ENCODE peak calls at places on chromosome 1, in ten cellular contexts. P is GM13976, R is LNCaP clone FGC, Y is NCI-H1694, A is T47D, T is iris pigment epithelial cell, O is T follicular helper cell, H is nephron progenitor cell, C is dorsolateral prefrontal cortex, F is thoracic aorta. M is an unnamed sample.

GRCh38 chr1:23483327-23484252 is at the start of gene ASAP3:
- DNase-seq in P (peak), R (no peak), Y (no peak), A (no peak), T (peak), O (peak), H (peak), C (no peak), F (no peak), M (peak)

GRCh38 chr1:107449326-107449725 is 308.5 kb downstream of the NTNG1 start:
- DNase-seq in P (no peak), R (no peak), Y (no peak), A (no peak), T (no peak), O (no peak), H (no peak), C (no peak), F (no peak), M (no peak)

GRCh38 chr1:41414291-41414690 is 53.1 kb downstream of the FOXO6 start:
- DNase-seq in P (no peak), R (no peak), Y (no peak), A (no peak), T (no peak), O (no peak), H (no peak), C (no peak), F (no peak), M (no peak)

GRCh38 chr1:115428676-115429075 is 90.6 kb upstream of the NGF start:
- DNase-seq in P (no peak), R (no peak), Y (no peak), A (no peak), T (no peak), O (no peak), H (no peak), C (no peak), F (no peak), M (peak)

GRCh38 chr1:181583598-181583997 is 100.3 kb downstream of the CACNA1E start:
- DNase-seq in P (no peak), R (peak), Y (no peak), A (peak), T (no peak), O (no peak), H (no peak), C (no peak), F (no peak), M (no peak)

GRCh38 chr1:24018611-24019580 is 38.8 kb upstream of the SRSF10 start:
- DNase-seq in P (no peak), R (peak), Y (no peak), A (peak), T (peak), O (no peak), H (peak), C (peak), F (peak), M (peak)

GRCh38 chr1:31651025-31651424 is 6.3 kb upstream of the PEF1 start:
- DNase-seq in P (no peak), R (no peak), Y (no peak), A (no peak), T (peak), O (no peak), H (no peak), C (no peak), F (no peak), M (no peak)

GRCh38 chr1:41547781-41548560 is 63.5 kb upstream of the EDN2 start:
- DNase-seq in P (no peak), R (no peak), Y (no peak), A (no peak), T (no peak), O (no peak), H (no peak), C (no peak), F (no peak), M (no peak)

GRCh38 chr1:9320520-9321479 is 28.1 kb downstream of the SPSB1 start:
- DNase-seq in P (no peak), R (no peak), Y (no peak), A (no peak), T (peak), O (no peak), H (peak), C (no peak), F (no peak), M (no peak)

GRCh38 chr1:23865543-23865930 is 2.6 kb downstream of the FUCA1 start:
- DNase-seq in P (no peak), R (no peak), Y (no peak), A (peak), T (peak), O (no peak), H (no peak), C (no peak), F (no peak), M (no peak)

GRCh38 chr1:245458761-245459174 is 304.0 kb downstream of the KIF26B start:
- DNase-seq in P (no peak), R (no peak), Y (no peak), A (no peak), T (peak), O (no peak), H (no peak), C (no peak), F (no peak), M (peak)

GRCh38 chr1:235253219-235253640 is 74.7 kb downstream of the ARID4B start:
- DNase-seq in P (peak), R (peak), Y (peak), A (no peak), T (peak), O (peak), H (peak), C (no peak), F (no peak), M (peak)

GRCh38 chr1:61081637-61082335 is 575 bp upstream of the NFIA start:
- DNase-seq in P (peak), R (no peak), Y (peak), A (peak), T (peak), O (peak), H (peak), C (no peak), F (no peak), M (peak)

GRCh38 chr1:227043755-227044154 is 103.7 kb downstream of the COQ8A start:
- DNase-seq in P (no peak), R (no peak), Y (no peak), A (no peak), T (peak), O (no peak), H (no peak), C (no peak), F (no peak), M (no peak)

GRCh38 chr1:30933874-30934252 is 25.3 kb upstream of the SDC3 start:
- DNase-seq in P (no peak), R (no peak), Y (no peak), A (no peak), T (peak), O (no peak), H (no peak), C (no peak), F (no peak), M (peak)

GRCh38 chr1:156103521-156103947 is 11.0 kb upstream of the LMNA start:
- DNase-seq in P (no peak), R (no peak), Y (no peak), A (no peak), T (no peak), O (peak), H (no peak), C (no peak), F (no peak), M (peak)

GRCh38 chr1:78839704-78840277 is 166.7 kb downstream of the ADGRL4 start:
- DNase-seq in P (peak), R (peak), Y (peak), A (peak), T (peak), O (no peak), H (peak), C (no peak), F (no peak), M (peak)

GRCh38 chr1:177228721-177229088 is 57.9 kb downstream of the BRINP2 start:
- DNase-seq in P (no peak), R (no peak), Y (no peak), A (no peak), T (peak), O (no peak), H (no peak), C (no peak), F (no peak), M (peak)

GRCh38 chr1:24150228-24151174 is 7.6 kb upstream of the IL22RA1 start:
- DNase-seq in P (peak), R (peak), Y (peak), A (peak), T (peak), O (peak), H (peak), C (peak), F (peak), M (peak)

GRCh38 chr1:91450260-91450659 is 45.6 kb upstream of the HFM1 start:
- DNase-seq in P (no peak), R (peak), Y (no peak), A (no peak), T (peak), O (no peak), H (no peak), C (no peak), F (no peak), M (no peak)

GRCh38 chr1:54807756-54808155 is 6.6 kb upstream of the TTC22 start:
- DNase-seq in P (no peak), R (no peak), Y (no peak), A (no peak), T (no peak), O (no peak), H (no peak), C (no peak), F (no peak), M (no peak)

GRCh38 chr1:154115180-154115579 is 39.7 kb downstream of the NUP210L start:
- DNase-seq in P (no peak), R (no peak), Y (no peak), A (no peak), T (peak), O (no peak), H (no peak), C (no peak), F (no peak), M (no peak)

GRCh38 chr1:227903614-227904501 is 43.9 kb downstream of the WNT9A start:
- DNase-seq in P (no peak), R (no peak), Y (peak), A (no peak), T (no peak), O (no peak), H (no peak), C (no peak), F (no peak), M (no peak)

GRCh38 chr1:246280551-246280950 is 226.5 kb downstream of the SMYD3 start:
- DNase-seq in P (peak), R (no peak), Y (peak), A (no peak), T (peak), O (no peak), H (no peak), C (no peak), F (no peak), M (no peak)

GRCh38 chr1:30686236-30686635 is 37.1 kb downstream of the MATN1 start:
- DNase-seq in P (no peak), R (no peak), Y (no peak), A (no peak), T (no peak), O (no peak), H (no peak), C (no peak), F (no peak), M (no peak)

GRCh38 chr1:103788377-103788776 is 38.7 kb downstream of the AMY1C start:
- DNase-seq in P (no peak), R (no peak), Y (no peak), A (no peak), T (peak), O (no peak), H (no peak), C (no peak), F (no peak), M (peak)

GRCh38 chr1:46300673-46301405 is 2.6 kb downstream of the LRRC41 start:
- DNase-seq in P (no peak), R (peak), Y (no peak), A (no peak), T (peak), O (no peak), H (no peak), C (no peak), F (no peak), M (peak)

GRCh38 chr1:62299426-62300200 is 19.6 kb downstream of the KANK4 start:
- DNase-seq in P (no peak), R (no peak), Y (no peak), A (no peak), T (no peak), O (no peak), H (no peak), C (peak), F (no peak), M (no peak)

GRCh38 chr1:235442788-235443429 is 61.3 kb downstream of the B3GALNT2 start:
- DNase-seq in P (no peak), R (no peak), Y (no peak), A (no peak), T (peak), O (no peak), H (no peak), C (no peak), F (no peak), M (peak)

GRCh38 chr1:7454052-7454815 is 316.9 kb upstream of the VAMP3 start:
- DNase-seq in P (no peak), R (no peak), Y (no peak), A (no peak), T (no peak), O (no peak), H (peak), C (no peak), F (no peak), M (peak)

GRCh38 chr1:89198081-89198480 is 661 bp downstream of the GBP4 start:
- DNase-seq in P (no peak), R (no peak), Y (no peak), A (no peak), T (no peak), O (no peak), H (no peak), C (no peak), F (no peak), M (no peak)

GRCh38 chr1:149843302-149844041 is 55.9 kb upstream of the BOLA1 start:
- DNase-seq in P (no peak), R (no peak), Y (no peak), A (no peak), T (peak), O (no peak), H (no peak), C (no peak), F (no peak), M (no peak)

GRCh38 chr1:229041946-229042345 is 229.0 kb upstream of the RAB4A start:
- DNase-seq in P (no peak), R (no peak), Y (no peak), A (no peak), T (no peak), O (no peak), H (no peak), C (no peak), F (no peak), M (no peak)

GRCh38 chr1:9167638-9168037 is 38.7 kb upstream of the GPR157 start:
- DNase-seq in P (no peak), R (peak), Y (no peak), A (no peak), T (no peak), O (no peak), H (no peak), C (no peak), F (no peak), M (no peak)

GRCh38 chr1:214719207-214719606 is 116.2 kb downstream of the CENPF start:
- DNase-seq in P (no peak), R (peak), Y (no peak), A (no peak), T (no peak), O (no peak), H (no peak), C (no peak), F (no peak), M (no peak)

GRCh38 chr1:8625981-8626898 is 191.2 kb downstream of the RERE start:
- DNase-seq in P (no peak), R (no peak), Y (no peak), A (no peak), T (peak), O (no peak), H (no peak), C (no peak), F (no peak), M (peak)

GRCh38 chr1:111735321-111735720 is 3.9 kb downstream of the INKA2 start:
- DNase-seq in P (no peak), R (no peak), Y (no peak), A (no peak), T (peak), O (no peak), H (no peak), C (no peak), F (no peak), M (no peak)

GRCh38 chr1:185421485-185422100 is 104.5 kb upstream of the IVNS1ABP start:
- DNase-seq in P (no peak), R (no peak), Y (no peak), A (no peak), T (no peak), O (no peak), H (no peak), C (no peak), F (no peak), M (no peak)

GRCh38 chr1:2108213-2108876 is 58.1 kb downstream of the PRKCZ start:
- DNase-seq in P (peak), R (no peak), Y (no peak), A (peak), T (peak), O (no peak), H (peak), C (no peak), F (no peak), M (peak)